ENCODE peak calls at places on chromosomes 1 and 21, in four cellular contexts. A, Q, T and B are unnamed samples.

GRCh38 chr1:53470155-53470554 is 11.0 kb downstream of the DMRTB1 start:
- DNase-seq in A (peak), Q (no peak), T (peak), B (peak)

GRCh38 chr21:34949045-34949444 is 100.1 kb downstream of the RUNX1 start:
- DNase-seq in A (no peak), Q (no peak), T (no peak), B (no peak)

GRCh38 chr21:44510508-44511218 is 29.3 kb downstream of the KRTAP10-1 start:
- DNase-seq in A (no peak), Q (peak), T (peak), B (peak)

GRCh38 chr1:211928993-211929637 is 98.6 kb upstream of the LPGAT1 start:
- DNase-seq in A (peak), Q (peak), T (no peak), B (peak)

GRCh38 chr1:41493117-41493536 is 8.6 kb upstream of the EDN2 start:
- DNase-seq in A (peak), Q (no peak), T (no peak), B (peak)

GRCh38 chr1:192342842-192343241 is 26.1 kb downstream of the RGS21 start:
- DNase-seq in A (no peak), Q (no peak), T (no peak), B (no peak)

GRCh38 chr1:246591958-246592357 is 25.7 kb downstream of the CNST start:
- DNase-seq in A (no peak), Q (no peak), T (no peak), B (no peak)

GRCh38 chr1:65255088-65256050 is 54.0 kb upstream of the DNAJC6 start:
- DNase-seq in A (peak), Q (no peak), T (peak), B (no peak)

GRCh38 chr1:9615316-9616063 is 26.8 kb downstream of the TMEM201 start:
- DNase-seq in A (peak), Q (no peak), T (peak), B (peak)

GRCh38 chr1:53349968-53350852 is 22.3 kb upstream of the LRP8 start:
- DNase-seq in A (no peak), Q (no peak), T (no peak), B (no peak)

GRCh38 chr1:78061825-78062523 is 16.2 kb downstream of the GIPC2 start:
- DNase-seq in A (peak), Q (no peak), T (no peak), B (no peak)

GRCh38 chr1:203380395-203381150 is 29.7 kb upstream of the FMOD start:
- DNase-seq in A (no peak), Q (no peak), T (no peak), B (no peak)

GRCh38 chr1:62452951-62453350 is 16.1 kb downstream of the USP1 start:
- DNase-seq in A (peak), Q (no peak), T (no peak), B (no peak)

GRCh38 chr21:39406065-39406464 is 39.5 kb downstream of the LCA5L start:
- DNase-seq in A (no peak), Q (no peak), T (no peak), B (no peak)

GRCh38 chr21:27212444-27212843 is 245.6 kb upstream of the ADAMTS5 start:
- DNase-seq in A (no peak), Q (no peak), T (no peak), B (no peak)